ENCODE peak calls at places on chromosomes 7 and 10, in four cellular contexts. L is aorta, A is tibial nerve, B is GM23248. M is an unnamed sample.

GRCh38 chr10:112059220-112059619 is 124.3 kb downstream of the GPAM start:
- DNase-seq in L (no peak), A (no peak), B (no peak), M (no peak)

GRCh38 chr7:48389977-48390376 is 218.7 kb downstream of the ABCA13 start:
- DNase-seq in L (no peak), A (no peak), B (peak; percentile 51), M (no peak)

GRCh38 chr7:149282331-149282655 is 20.3 kb downstream of the ZNF783 start:
- DNase-seq in L (no peak), A (no peak), B (no peak), M (no peak)

GRCh38 chr7:129401228-129401967 is 32.8 kb upstream of the STRIP2 start:
- DNase-seq in L (no peak), A (no peak), B (peak; percentile 29), M (no peak)

GRCh38 chr7:112262804-112263203 is 56.3 kb downstream of the ZNF277 start:
- DNase-seq in L (no peak), A (no peak), B (no peak), M (no peak)

GRCh38 chr7:141158562-141158961 is 84.7 kb downstream of the TMEM178B start:
- DNase-seq in L (no peak), A (peak; percentile 16), B (peak; percentile 81), M (peak; percentile 40)

GRCh38 chr10:103246328-103246727 is 641 bp downstream of the RPEL1 start:
- DNase-seq in L (no peak), A (no peak), B (no peak), M (no peak)

GRCh38 chr7:130831817-130832481 is 97.9 kb upstream of the KLF14 start:
- DNase-seq in L (no peak), A (no peak), B (peak; percentile 67), M (no peak)

GRCh38 chr10:21514808-21515580 is 10.5 kb downstream of the SKIDA1 start:
- DNase-seq in L (no peak), A (no peak), B (no peak), M (no peak)

GRCh38 chr7:128398016-128398840 is 11.6 kb downstream of the IMPDH1 start:
- DNase-seq in L (peak; percentile 86), A (peak; percentile 40), B (peak; percentile 61), M (no peak)

GRCh38 chr7:38452615-38453014 is 178.6 kb downstream of the AMPH start:
- DNase-seq in L (no peak), A (no peak), B (peak; percentile 73), M (no peak)

GRCh38 chr7:150688630-150689029 is 3.1 kb downstream of the GIMAP2 start:
- DNase-seq in L (no peak), A (no peak), B (no peak), M (no peak)
- H3K9me3 ChIP-seq in L (peaks cover 2% of the 10 kb centered on the region), A (no peaks in the 10 kb centered on the region), B (no peaks in the 10 kb centered on the region), M (no peaks in the 10 kb centered on the region)

GRCh38 chr7:158321936-158322615 is 265.5 kb downstream of the PTPRN2 start:
- DNase-seq in L (no peak), A (no peak), B (no peak), M (no peak)

GRCh38 chr7:158321056-158321700 is 266.4 kb downstream of the PTPRN2 start:
- DNase-seq in L (no peak), A (no peak), B (no peak), M (no peak)

GRCh38 chr7:158324397-158325360 is 262.9 kb downstream of the PTPRN2 start:
- DNase-seq in L (no peak), A (no peak), B (no peak), M (no peak)

GRCh38 chr7:158323741-158324396 is 263.8 kb downstream of the PTPRN2 start:
- DNase-seq in L (no peak), A (no peak), B (no peak), M (no peak)

GRCh38 chr7:158322616-158323530 is 264.8 kb downstream of the PTPRN2 start:
- DNase-seq in L (no peak), A (no peak), B (no peak), M (no peak)
- H3K9me3 ChIP-seq in L (no peaks in the 10 kb centered on the region), A (no peaks in the 10 kb centered on the region), B (no peaks in the 10 kb centered on the region), M (no peaks in the 10 kb centered on the region)

GRCh38 chr10:61588770-61589211 is 73.9 kb upstream of the CABCOCO1 start:
- DNase-seq in L (no peak), A (no peak), B (no peak), M (no peak)

GRCh38 chr10:61594430-61594829 is 68.3 kb upstream of the CABCOCO1 start:
- DNase-seq in L (no peak), A (no peak), B (no peak), M (peak; percentile 16)

GRCh38 chr10:61586829-61587228 is 75.9 kb upstream of the CABCOCO1 start:
- DNase-seq in L (no peak), A (no peak), B (no peak), M (no peak)

GRCh38 chr10:61589547-61590243 is 73.0 kb upstream of the CABCOCO1 start:
- DNase-seq in L (no peak), A (no peak), B (peak; percentile 17), M (no peak)

DNA sequence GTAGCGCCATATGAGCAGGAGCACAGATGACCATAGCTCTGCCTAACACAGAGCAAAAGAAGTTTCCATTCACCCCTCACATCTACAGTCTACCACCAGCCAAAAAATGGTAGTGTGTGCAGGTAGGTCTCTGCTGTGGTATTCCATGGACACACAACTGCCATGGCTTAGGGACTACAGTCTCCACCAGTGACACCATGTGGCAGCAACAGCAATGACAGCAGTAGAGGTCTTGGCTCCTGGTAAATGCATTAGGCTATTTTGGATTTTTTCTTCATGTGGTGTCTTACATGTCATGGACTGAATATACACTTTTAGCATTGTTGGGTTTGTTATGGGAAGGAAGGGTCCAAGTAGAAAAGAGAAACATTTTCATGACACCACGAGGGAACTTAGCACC is 70.1 kb upstream of the CABCOCO1 start:
- DNase-seq in L (no peak), A (no peak), B (peak; percentile 16), M (no peak)
- H3K9me3 ChIP-seq in L (no peaks in the 10 kb centered on the region), A (no peaks in the 10 kb centered on the region), B (no peaks in the 10 kb centered on the region), M (no peaks in the 10 kb centered on the region)

DNA sequence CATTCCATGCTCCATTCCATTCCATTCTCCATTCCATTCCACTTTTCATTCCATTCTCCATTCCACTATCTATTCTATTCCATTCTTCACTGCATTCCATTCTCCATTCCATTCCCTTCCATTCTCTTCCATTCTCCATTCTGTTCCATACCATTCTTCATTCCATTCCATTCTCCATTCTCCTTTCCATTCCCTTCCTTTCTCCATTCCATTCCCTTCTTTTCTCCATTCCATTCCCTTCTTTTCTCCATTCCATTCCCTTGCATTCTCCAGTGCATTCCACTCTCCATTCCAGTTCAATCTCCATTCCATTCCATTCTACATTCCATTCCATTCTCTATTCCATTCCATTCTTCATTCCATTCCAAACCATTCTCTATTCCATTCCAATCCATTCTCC is 80.3 kb downstream of the NSUN6 start:
- DNase-seq in L (no peak), A (no peak), B (no peak), M (no peak)
- H3K9me3 ChIP-seq in L (no peaks in the 10 kb centered on the region), A (no peaks in the 10 kb centered on the region), B (no peaks in the 10 kb centered on the region), M (peaks cover 68% of the 10 kb centered on the region)

DNA sequence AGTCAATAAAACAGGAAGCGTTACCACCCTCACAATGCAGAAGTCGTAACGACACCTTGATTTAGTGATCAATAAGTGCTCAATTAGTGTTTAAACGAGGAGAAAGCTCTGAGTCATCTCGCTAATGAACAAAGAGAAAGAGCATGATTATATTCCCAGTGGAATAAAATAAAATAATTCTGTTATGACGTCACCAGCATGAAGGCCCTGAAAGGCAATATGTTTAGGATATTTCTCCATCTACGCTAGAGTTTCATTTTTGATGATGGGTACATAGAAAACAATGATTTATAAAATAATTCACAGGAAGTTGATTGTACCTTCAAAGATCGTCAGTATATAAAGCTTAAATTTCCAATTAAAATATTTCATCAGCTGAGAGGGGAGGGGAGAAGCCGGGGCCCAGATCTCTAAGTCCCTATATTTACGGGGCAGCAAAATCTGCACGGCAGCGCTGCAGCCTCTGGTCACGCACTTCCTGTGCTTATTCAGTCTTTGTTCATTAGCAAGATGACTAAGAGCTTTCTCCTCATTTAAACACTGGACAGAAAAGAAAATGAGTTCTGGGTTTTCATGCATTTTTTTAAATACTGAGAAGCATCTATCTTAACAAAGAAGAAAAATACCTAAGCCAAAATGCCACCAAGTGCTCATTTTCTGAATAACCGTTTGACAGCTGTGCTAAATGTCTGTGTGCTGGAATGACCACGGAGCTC is 400.4 kb downstream of the PTPRN2 start:
- DNase-seq in L (no peak), A (no peak), B (no peak), M (no peak)
- H3K9me3 ChIP-seq in L (peaks cover 1% of the 10 kb centered on the region), A (no peaks in the 10 kb centered on the region), B (no peaks in the 10 kb centered on the region), M (no peaks in the 10 kb centered on the region)

GRCh38 chr7:158141806-158142518 is 445.7 kb downstream of the PTPRN2 start:
- DNase-seq in L (peak; percentile 69), A (no peak), B (no peak), M (no peak)
- H3K9me3 ChIP-seq in L (peaks cover 6% of the 10 kb centered on the region), A (no peaks in the 10 kb centered on the region), B (no peaks in the 10 kb centered on the region), M (peaks cover under 1% of the 10 kb centered on the region)

GRCh38 chr10:38979535-38979934 is 885.4 kb downstream of the ZNF37A start:
- DNase-seq in L (no peak), A (no peak), B (no peak), M (no peak)
- H3K9me3 ChIP-seq in L (no peaks in the 10 kb centered on the region), A (no peaks in the 10 kb centered on the region), B (no peaks in the 10 kb centered on the region), M (no peaks in the 10 kb centered on the region)

GRCh38 chr10:131214521-131215244 is 96.8 kb downstream of the TCERG1L start:
- DNase-seq in L (no peak), A (no peak), B (no peak), M (no peak)

GRCh38 chr10:131213651-131214505 is 97.6 kb downstream of the TCERG1L start:
- DNase-seq in L (no peak), A (no peak), B (no peak), M (no peak)

GRCh38 chr10:131212763-131213325 is 98.7 kb downstream of the TCERG1L start:
- DNase-seq in L (no peak), A (no peak), B (no peak), M (no peak)

GRCh38 chr10:131216681-131217230 is 94.8 kb downstream of the TCERG1L start:
- DNase-seq in L (no peak), A (no peak), B (no peak), M (no peak)

GRCh38 chr10:131215776-131216175 is 95.7 kb downstream of the TCERG1L start:
- DNase-seq in L (no peak), A (no peak), B (no peak), M (no peak)
- H3K9me3 ChIP-seq in L (no peaks in the 10 kb centered on the region), A (no peaks in the 10 kb centered on the region), B (no peaks in the 10 kb centered on the region), M (no peaks in the 10 kb centered on the region)

GRCh38 chr10:130997267-130998045 is 314.1 kb downstream of the TCERG1L start:
- DNase-seq in L (no peak), A (no peak), B (no peak), M (no peak)
- H3K9me3 ChIP-seq in L (peaks cover 2% of the 10 kb centered on the region), A (no peaks in the 10 kb centered on the region), B (no peaks in the 10 kb centered on the region), M (no peaks in the 10 kb centered on the region)